ENCODE peak calls at places on chromosome 15, in five cellular contexts. R, P, J, D and E are unnamed samples.

GRCh38 chr15:92681141-92681622 is 25.6 kb upstream of the FAM174B start:
- DNase-seq in D (no peak), R (no peak), P (no peak), J (peak; percentile 76), E (no peak)

GRCh38 chr15:48205981-48206380 is at the start of gene SLC12A1:
- DNase-seq in J (no peak), R (no peak), D (no peak), P (no peak), E (no peak)

GRCh38 chr15:66802087-66803001 is 100.3 kb downstream of the SMAD6 start:
- DNase-seq in P (no peak), D (no peak), J (peak; percentile 27), R (no peak), E (no peak)

GRCh38 chr15:69000725-69001503 is 13.6 kb upstream of the NOX5 start:
- DNase-seq in R (no peak), D (no peak), P (no peak), J (no peak), E (no peak)

GRCh38 chr15:65869954-65870871 is 922 bp downstream of the RAB11A start:
- DNase-seq in P (no peak), R (no peak), D (peak; percentile 64), J (peak; percentile 25), E (peak; percentile 62)

GRCh38 chr15:67146875-67147381 is 81.5 kb downstream of the SMAD3 start:
- DNase-seq in D (no peak), J (peak; percentile 74), P (peak; percentile 87), R (no peak), E (peak; percentile 55)

GRCh38 chr15:62591842-62592838 is 427.1 kb upstream of the C2CD4B start:
- DNase-seq in D (no peak), P (no peak), J (peak; percentile 7), R (no peak), E (no peak)

GRCh38 chr15:77747175-77748077 is 114.7 kb upstream of the LINGO1 start:
- DNase-seq in P (no peak), R (no peak), J (no peak), D (no peak), E (no peak)

GRCh38 chr15:74614744-74615312 is 808 bp upstream of the CLK3 start:
- DNase-seq in J (peak; percentile 62), P (no peak), D (peak; percentile 83), R (peak; percentile 72), E (peak; percentile 66)

GRCh38 chr15:90530250-90531051 is 728 bp downstream of the CRTC3 start:
- DNase-seq in P (no peak), D (peak; percentile 11), R (peak; percentile 17), J (peak; percentile 12), E (peak; percentile 77)

GRCh38 chr15:68615811-68616210 is 37.0 kb downstream of the CORO2B start:
- DNase-seq in R (no peak), J (no peak), D (no peak), P (no peak), E (no peak)

GRCh38 chr15:101141926-101142527 is 109.8 kb downstream of the CHSY1 start:
- DNase-seq in D (no peak), J (no peak), R (no peak), P (no peak), E (no peak)

GRCh38 chr15:101536166-101536874 is 46.8 kb upstream of the PCSK6 start:
- DNase-seq in J (no peak), P (no peak), R (no peak), D (no peak), E (no peak)

GRCh38 chr15:40097968-40098476 is 10.7 kb downstream of the BMF start:
- DNase-seq in J (no peak), R (no peak), P (no peak), D (peak; percentile 44), E (peak; percentile 52)

GRCh38 chr15:19944261-19944888 is 597.2 kb downstream of the GOLGA6L6 start:
- DNase-seq in P (no peak), J (no peak), D (no peak), R (no peak), E (no peak)

GRCh38 chr15:88166330-88166993 is 90.1 kb downstream of the NTRK3 start:
- DNase-seq in J (no peak), R (no peak), P (no peak), D (no peak), E (peak; percentile 64)

GRCh38 chr15:29903785-29904464 is 81.7 kb upstream of the TJP1 start:
- DNase-seq in R (no peak), J (no peak), D (no peak), P (no peak), E (peak; percentile 77)

GRCh38 chr15:67969892-67970291 is 84.2 kb upstream of the PIAS1 start:
- DNase-seq in P (no peak), R (no peak), J (no peak), D (no peak), E (no peak)

GRCh38 chr15:35256555-35256954 is 171.5 kb upstream of the NANOGP8 start:
- DNase-seq in D (no peak), P (no peak), R (no peak), J (no peak), E (no peak)

GRCh38 chr15:56971571-56971970 is 53.1 kb downstream of the TCF12 start:
- DNase-seq in R (no peak), D (no peak), P (no peak), J (no peak), E (no peak)

GRCh38 chr15:73485372-73485771 is 42.4 kb downstream of the REC114 start:
- DNase-seq in R (no peak), D (no peak), P (no peak), J (no peak), E (no peak)

GRCh38 chr15:70260580-70260979 is 162.9 kb upstream of the TLE3 start:
- DNase-seq in R (no peak), P (no peak), D (no peak), J (no peak), E (no peak)

GRCh38 chr15:57785959-57786358 is 79.4 kb downstream of the POLR2M start:
- DNase-seq in D (no peak), P (no peak), R (no peak), J (no peak), E (no peak)

GRCh38 chr15:68650901-68651709 is 72.3 kb downstream of the CORO2B start:
- DNase-seq in D (peak; percentile 58), J (no peak), P (no peak), R (no peak), E (peak; percentile 94)

GRCh38 chr15:22918056-22918455 is 62.1 kb downstream of the CYFIP1 start:
- DNase-seq in D (no peak), P (no peak), R (no peak), J (peak; percentile 48), E (no peak)

GRCh38 chr15:92657486-92657885 is 1.9 kb upstream of the FAM174B start:
- DNase-seq in J (no peak), D (no peak), R (no peak), P (no peak), E (no peak)

GRCh38 chr15:89480505-89480904 is 15.9 kb downstream of the RHCG start:
- DNase-seq in R (no peak), P (no peak), J (no peak), D (no peak), E (no peak)

GRCh38 chr15:101437209-101437608 is 52.3 kb downstream of the PCSK6 start:
- DNase-seq in D (no peak), J (no peak), R (no peak), P (no peak), E (no peak)

GRCh38 chr15:36370735-36371115 is 208.7 kb upstream of the CDIN1 start:
- DNase-seq in D (peak; percentile 24), P (peak; percentile 80), J (peak; percentile 84), R (no peak), E (no peak)

GRCh38 chr15:48624700-48625099 is 20.8 kb downstream of the FBN1 start:
- DNase-seq in P (no peak), R (no peak), D (no peak), J (no peak), E (peak; percentile 27)